ENCODE peak calls at places on chromosomes 6 and 20, in seven cellular contexts. C is psoas muscle; T is posterior cingulate gyrus; F is CD8-positive, alpha-beta memory T cell; Z is substantia nigra; Q is NCI-H1417; A is EL. D is an unnamed sample.
A peak's percentile ranks its signal among the peaks of the same experiment; 100 is the strongest.

GRCh38 chr20:36572701-36573102 is 695 bp upstream of the TGIF2 start:
- DNase-seq in A (peak; percentile 55), Z (no peak), Q (no peak), C (no peak), F (no peak), T (no peak), D (no peak)

GRCh38 chr6:111464184-111464583 is 18.8 kb downstream of the REV3L start:
- DNase-seq in A (peak; percentile 38), Z (no peak), C (no peak), F (no peak), Q (no peak), T (no peak), D (no peak)

GRCh38 chr20:6091661-6092060 is 31.2 kb downstream of the FERMT1 start:
- DNase-seq in F (no peak), A (no peak), C (no peak), Z (no peak), Q (no peak), T (no peak), D (no peak)

GRCh38 chr6:109265530-109265929 is 116.7 kb downstream of the CD164 start:
- DNase-seq in T (no peak), F (no peak), Z (no peak), C (no peak), A (no peak), Q (no peak), D (no peak)

GRCh38 chr20:25148181-25148981 is 47.1 kb upstream of the ENTPD6 start:
- DNase-seq in F (peak; percentile 77), Z (no peak), A (peak; percentile 37), T (peak; percentile 77), C (peak; percentile 63), Q (peak; percentile 46), D (no peak)

GRCh38 chr6:16438677-16439615 is 200.6 kb downstream of the GMPR start:
- DNase-seq in Q (no peak), C (no peak), T (no peak), A (peak; percentile 48), Z (no peak), F (no peak), D (peak; percentile 33)

GRCh38 chr6:82085701-82086100 is 161.8 kb downstream of the IBTK start:
- DNase-seq in T (no peak), F (no peak), A (no peak), Z (peak; percentile 5), Q (no peak), C (no peak), D (no peak)

GRCh38 chr20:14312001-14312400 is 25.4 kb downstream of the FLRT3 start:
- DNase-seq in Q (no peak), F (no peak), C (no peak), Z (no peak), T (no peak), A (no peak), D (no peak)

GRCh38 chr20:44576297-44576696 is 6.1 kb upstream of the PKIG start:
- DNase-seq in A (peak; percentile 68), T (no peak), C (no peak), Z (no peak), Q (no peak), F (peak; percentile 3), D (no peak)

GRCh38 chr20:54662064-54662463 is 186.7 kb downstream of the DOK5 start:
- DNase-seq in Z (no peak), C (no peak), Q (no peak), F (no peak), A (no peak), T (no peak), D (no peak)

GRCh38 chr6:134015719-134016557 is 36.5 kb downstream of the SLC2A12 start:
- DNase-seq in T (no peak), F (no peak), A (no peak), Z (no peak), Q (no peak), C (no peak), D (no peak)

D was measured in NK-92 treated with Interleukin-12 subunit alpha and Interleukin-12 subunit beta, amount 100 ng/mL, for 24 hours.